ENCODE peak calls at places on chromosomes 16 and 17, in seven cellular contexts. L is hepatocyte, Y is ovary, J is cardiac muscle cell, Z is Peyer's patch, T is heart left ventricle, I is lower lobe of right lung. E is an unnamed sample. For H3K4me1 and H3K9me3, the result is how much of the 10 kb centered on the place peaks cover.

GRCh38 chr17:6789146-6789545 is 13.1 kb downstream of the FBXO39 start:
- DNase-seq in Y (no peak), T (no peak), I (no peak), L (no peak), J (no peak), Z (no peak), E (no peak)

GRCh38 chr16:79283578-79283977 is 317.0 kb downstream of the MAF start:
- DNase-seq in J (no peak), L (no peak), I (no peak), T (no peak), Y (no peak), Z (peak), E (no peak)

GRCh38 chr17:3447625-3448024 is 14.0 kb upstream of the OR1E2 start:
- DNase-seq in Y (no peak), L (peak), T (no peak), I (no peak), J (no peak), Z (no peak), E (peak)

GRCh38 chr16:1413684-1414531 is 596 bp downstream of the UNKL start:
- DNase-seq in J (peak), I (peak), Y (peak), Z (peak), T (peak), L (peak), E (peak)

GRCh38 chr17:1002771-1003555 is 6.0 kb downstream of the TIMM22 start:
- DNase-seq in Y (no peak), I (no peak), Z (no peak), L (no peak), J (no peak), T (peak), E (no peak)

GRCh38 chr16:68744744-68745280 is 7.7 kb downstream of the CDH1 start:
- DNase-seq in Z (no peak), T (no peak), I (peak), J (no peak), L (peak), Y (no peak), E (peak)

GRCh38 chr16:57938936-57939871 is 31.7 kb downstream of the CNGB1 start:
- DNase-seq in Y (no peak), L (peak), J (no peak), T (peak), Z (no peak), I (peak), E (no peak)

GRCh38 chr16:31869511-31870201 is 4.0 kb upstream of the ZNF267 start:
- DNase-seq in T (peak), I (peak), Y (no peak), J (peak), Z (peak), L (no peak), E (no peak)

GRCh38 chr16:4646773-4647660 is 22.4 kb downstream of the MGRN1 start:
- DNase-seq in L (no peak), I (no peak), T (no peak), J (no peak), Y (no peak), Z (no peak), E (no peak)
- TF ChIP-seq CTCF in L (no peak), I (no peak), T (no peak), J (no peak), Y (no peak), Z (no peak), E (no peak)

GRCh38 chr17:27462714-27463113 is 6.5 kb downstream of the KSR1 start:
- DNase-seq in Z (no peak), T (no peak), Y (no peak), I (no peak), J (no peak), L (no peak), E (no peak)
- H3K4me1 ChIP-seq in Z (under half), T (under half), Y (under half), I (half or more), J (under half), L (under half), E (under half)

GRCh38 chr16:75714661-75715060 is 11.6 kb downstream of the CPHXL start:
- DNase-seq in J (no peak), Z (no peak), T (no peak), I (no peak), Y (no peak), L (no peak), E (no peak)

GRCh38 chr16:75710344-75710743 is 9.1 kb upstream of the DUXB start:
- DNase-seq in J (no peak), I (no peak), T (no peak), L (no peak), Y (no peak), Z (no peak), E (no peak)
- H3K9me3 ChIP-seq in J (under half), I (under half), T (under half), L (under half), Y (under half), Z (under half), E (under half)

GRCh38 chr16:67723151-67723915 is 4.2 kb upstream of the GFOD2 start:
- DNase-seq in Z (no peak), L (no peak), I (no peak), T (no peak), J (no peak), Y (no peak), E (no peak)
- TF ChIP-seq CTCF in Z (no peak), L (no peak), I (no peak), T (no peak), J (no peak), Y (no peak), E (no peak)

DNA sequence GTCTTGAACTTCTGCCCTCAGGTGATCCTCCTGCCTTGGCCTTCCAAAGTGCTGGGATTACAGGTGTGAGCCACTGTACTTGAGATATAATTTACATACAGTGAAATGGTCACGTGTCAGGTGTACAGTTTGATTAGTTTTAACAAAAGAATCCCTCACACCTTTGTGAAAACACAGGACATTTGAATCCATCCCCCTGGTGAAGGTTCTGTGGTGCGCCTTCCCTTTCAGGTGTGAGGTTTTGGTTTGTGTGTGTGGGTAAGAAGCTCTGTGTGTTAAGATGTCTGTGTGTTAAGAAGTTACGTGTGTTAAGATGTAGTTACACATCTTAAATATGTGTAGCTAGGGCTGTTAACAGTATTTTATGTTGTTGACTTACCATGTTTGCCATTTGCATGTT is 4.4 kb downstream of the SEC14L1 start:
- DNase-seq in Z (no peak), Y (no peak), I (no peak), L (no peak), J (no peak), T (no peak), E (no peak)
- H3K4me1 ChIP-seq in Z (under half), Y (under half), I (half or more), L (half or more), J (under half), T (half or more), E (under half)

GRCh38 chr16:77993111-77993571 is 29.2 kb upstream of the CLEC3A start:
- DNase-seq in Y (no peak), J (no peak), Z (no peak), T (no peak), I (no peak), L (peak), E (no peak)
- H3K9me3 ChIP-seq in Y (under half), J (under half), Z (under half), T (under half), I (under half), L (under half), E (under half)

DNA sequence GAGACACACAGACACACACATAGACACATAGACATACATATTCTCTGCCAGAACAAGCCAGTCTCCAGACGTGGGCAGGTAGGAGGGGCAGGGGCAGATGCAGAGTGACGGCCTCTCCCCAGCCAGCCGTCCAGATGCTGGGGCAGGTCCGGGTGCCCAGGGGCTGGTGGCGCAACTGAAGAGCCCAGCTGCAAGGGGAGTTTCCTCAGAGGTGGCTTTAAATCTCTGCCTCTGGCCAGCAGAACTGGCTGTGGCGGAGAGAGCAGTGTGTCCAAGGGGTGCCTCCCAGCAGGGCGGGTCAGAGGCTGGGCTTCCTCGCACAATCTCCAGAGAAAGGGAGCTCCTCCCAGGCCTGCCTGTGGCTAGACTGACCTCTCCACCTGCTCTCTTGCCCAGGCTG is 9.4 kb upstream of the GCGR start:
- DNase-seq in I (peak), L (peak), Y (no peak), T (no peak), Z (no peak), J (peak), E (no peak)
- TF ChIP-seq CTCF in I (no peak), L (no peak), Y (no peak), T (no peak), Z (no peak), J (no peak), E (no peak)

DNA sequence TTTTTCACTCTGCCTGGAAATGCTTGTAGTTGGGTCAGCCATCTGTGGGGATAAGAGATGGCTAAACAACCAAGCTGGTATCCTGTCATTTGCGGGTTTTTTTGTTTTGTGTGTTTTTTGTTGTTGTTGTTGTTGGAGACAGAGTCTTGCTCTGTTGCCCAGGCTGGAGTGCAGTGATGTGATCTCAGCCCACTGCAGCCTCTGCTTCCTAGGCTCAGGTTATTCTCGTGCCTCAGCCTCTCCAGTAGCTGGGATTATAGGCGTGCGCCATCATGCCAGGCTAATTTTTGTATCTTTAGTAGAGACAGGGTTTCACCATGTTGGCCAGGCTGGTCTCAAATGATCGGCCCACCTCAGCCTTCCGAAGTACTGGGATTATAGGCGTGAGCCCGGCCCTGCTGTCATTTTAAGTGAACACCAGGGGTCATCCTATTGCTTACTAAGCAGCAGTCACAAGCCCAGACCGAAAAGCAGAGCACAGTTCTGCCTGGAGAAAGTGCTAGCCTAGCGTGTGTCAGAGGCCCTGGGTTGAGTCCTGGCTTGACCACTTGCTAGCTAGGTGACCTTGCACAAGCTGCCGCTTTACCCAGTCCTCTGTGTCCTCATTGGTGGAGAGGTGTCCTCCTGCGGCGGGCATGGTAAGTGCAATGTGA is 4.6 kb downstream of the SMCR8 start:
- DNase-seq in L (peak), J (peak), T (peak), I (no peak), Z (no peak), Y (no peak), E (peak)
- H3K4me1 ChIP-seq in L (under half), J (under half), T (half or more), I (half or more), Z (under half), Y (under half), E (under half)

DNA sequence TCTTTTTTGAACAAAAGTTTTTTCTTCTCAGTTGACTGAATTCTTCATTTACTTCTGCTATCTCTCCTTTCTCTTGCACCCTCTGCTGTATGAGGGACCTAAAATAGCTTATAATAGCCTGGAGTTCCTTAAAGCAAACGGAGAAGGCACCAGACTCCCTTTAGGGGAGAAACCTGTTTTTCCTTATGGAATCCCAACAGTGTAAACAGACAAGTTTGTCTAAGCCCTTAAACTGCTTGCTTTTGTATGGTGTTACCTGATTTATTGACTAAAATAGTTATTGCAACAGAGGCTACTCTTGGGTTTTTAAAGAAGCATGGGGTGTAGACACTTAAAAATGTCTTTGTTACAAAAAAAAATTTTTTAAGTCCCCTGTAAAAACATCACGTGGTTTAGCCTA is 12.9 kb upstream of the TRIM25 start:
- DNase-seq in Y (no peak), J (no peak), T (no peak), I (no peak), Z (no peak), L (no peak), E (peak)
- H3K9me3 ChIP-seq in Y (under half), J (under half), T (under half), I (under half), Z (under half), L (under half), E (under half)

GRCh38 chr17:51005768-51006167 is 114.9 kb downstream of the SPAG9 start:
- DNase-seq in L (no peak), T (no peak), Z (no peak), I (no peak), J (no peak), Y (no peak), E (no peak)

GRCh38 chr17:51004249-51004648 is 116.4 kb downstream of the SPAG9 start:
- DNase-seq in I (no peak), L (no peak), Y (no peak), T (no peak), Z (no peak), J (no peak), E (no peak)

GRCh38 chr17:51006601-51007000 is 114.1 kb downstream of the SPAG9 start:
- DNase-seq in I (no peak), T (no peak), J (no peak), Z (no peak), Y (no peak), L (no peak), E (no peak)

GRCh38 chr17:51000835-51001638 is 119.6 kb downstream of the SPAG9 start:
- DNase-seq in Y (no peak), I (no peak), Z (no peak), L (peak), T (no peak), J (peak), E (peak)
- TF ChIP-seq CTCF in Y (peak), I (peak), Z (peak), L (peak), T (peak), J (peak), E (peak)